ENCODE peak calls at places on chromosomes 2 and 18, in four cellular contexts. L is transverse colon, K is tibial nerve, S is H1. Y is an unnamed sample. For H3K27me3, the result is how much of the 10 kb centered on the place peaks cover.

GRCh38 chr2:221596192-221596591 is 24.1 kb upstream of the EPHA4 start:
- DNase-seq in L (no peak), K (peak), S (no peak), Y (no peak)

GRCh38 chr2:170820647-170821630 is 4.3 kb downstream of the GAD1 start:
- DNase-seq in L (no peak), K (no peak), S (no peak), Y (no peak)

GRCh38 chr2:64818650-64819032 is 164.9 kb upstream of the SERTAD2 start:
- DNase-seq in L (no peak), K (no peak), S (no peak), Y (no peak)

GRCh38 chr18:57775937-57776336 is 27.2 kb downstream of the ATP8B1 start:
- DNase-seq in L (no peak), K (no peak), S (no peak), Y (no peak)

GRCh38 chr2:134936691-134937090 is 18.1 kb downstream of the CCNT2 start:
- DNase-seq in L (no peak), K (no peak), S (no peak), Y (no peak)

GRCh38 chr2:233255151-233255550 is 3.7 kb downstream of the ATG16L1 start:
- DNase-seq in L (no peak), K (no peak), S (no peak), Y (no peak)

GRCh38 chr2:156445311-156446218 is 9.4 kb downstream of the GPD2 start:
- DNase-seq in L (no peak), K (no peak), S (no peak), Y (no peak)

GRCh38 chr2:150939087-150939486 is 322.6 kb downstream of the RBM43 start:
- DNase-seq in L (no peak), K (no peak), S (no peak), Y (no peak)

GRCh38 chr2:165609672-165610071 is 140.2 kb downstream of the CSRNP3 start:
- DNase-seq in L (no peak), K (no peak), S (no peak), Y (no peak)

GRCh38 chr2:67845557-67846114 is 217.2 kb downstream of the C1D start:
- DNase-seq in L (no peak), K (no peak), S (no peak), Y (no peak)

GRCh38 chr2:117856415-117857210 is 42.1 kb downstream of the DDX18 start:
- DNase-seq in L (no peak), K (no peak), S (no peak), Y (no peak)

GRCh38 chr18:47997338-47997780 is 66.9 kb upstream of the SMAD2 start:
- DNase-seq in L (no peak), K (no peak), S (peak), Y (no peak)

GRCh38 chr2:43534569-43534968 is 61.3 kb downstream of the THADA start:
- DNase-seq in L (no peak), K (no peak), S (no peak), Y (no peak)

GRCh38 chr18:74147491-74147778 is 199 bp downstream of the FBXO15 start:
- DNase-seq in L (no peak), K (no peak), S (no peak), Y (no peak)

GRCh38 chr2:180474716-180475115 is 467.6 kb upstream of the CWC22 start:
- DNase-seq in L (no peak), K (no peak), S (no peak), Y (no peak)

GRCh38 chr2:224594840-224595239 is 9.7 kb upstream of the CUL3 start:
- DNase-seq in L (no peak), K (no peak), S (no peak), Y (no peak)

GRCh38 chr18:76219023-76219422 is 276.0 kb downstream of the ZNF516 start:
- DNase-seq in L (no peak), K (no peak), S (no peak), Y (no peak)

GRCh38 chr2:197357986-197358385 is 47.4 kb upstream of the ANKRD44 start:
- DNase-seq in L (no peak), K (no peak), S (no peak), Y (no peak)

GRCh38 chr2:12555012-12555645 is 161.6 kb upstream of the TRIB2 start:
- DNase-seq in L (no peak), K (no peak), S (no peak), Y (no peak)

GRCh38 chr18:48007955-48008701 is 77.7 kb upstream of the SMAD2 start:
- DNase-seq in L (peak), K (no peak), S (peak), Y (no peak)

GRCh38 chr18:9068346-9068745 is 34.2 kb upstream of the NDUFV2 start:
- DNase-seq in L (no peak), K (no peak), S (no peak), Y (no peak)

GRCh38 chr2:44016282-44016681 is 20.5 kb upstream of the LRPPRC start:
- DNase-seq in L (peak), K (peak), S (peak), Y (no peak)

GRCh38 chr2:224155896-224156295 is 116.8 kb upstream of the SERPINE2 start:
- DNase-seq in L (no peak), K (no peak), S (no peak), Y (no peak)

GRCh38 chr2:158495175-158495574 is 38.4 kb downstream of the PKP4 start:
- DNase-seq in L (no peak), K (no peak), S (no peak), Y (no peak)

GRCh38 chr2:157760949-157761348 is 115.2 kb downstream of the ACVR1 start:
- DNase-seq in L (no peak), K (no peak), S (no peak), Y (no peak)

GRCh38 chr2:179193759-179194394 is 70.8 kb downstream of the SESTD1 start:
- DNase-seq in L (no peak), K (no peak), S (no peak), Y (no peak)

GRCh38 chr2:190860985-190861721 is 19.5 kb upstream of the GLS start:
- DNase-seq in L (no peak), K (no peak), S (peak), Y (no peak)

GRCh38 chr18:37299471-37300304 is 265.9 kb downstream of the CELF4 start:
- DNase-seq in L (peak), K (peak), S (no peak), Y (no peak)
- TF ChIP-seq EP300 in L (no peak), K (no peak), S (no peak), Y (no peak)

DNA sequence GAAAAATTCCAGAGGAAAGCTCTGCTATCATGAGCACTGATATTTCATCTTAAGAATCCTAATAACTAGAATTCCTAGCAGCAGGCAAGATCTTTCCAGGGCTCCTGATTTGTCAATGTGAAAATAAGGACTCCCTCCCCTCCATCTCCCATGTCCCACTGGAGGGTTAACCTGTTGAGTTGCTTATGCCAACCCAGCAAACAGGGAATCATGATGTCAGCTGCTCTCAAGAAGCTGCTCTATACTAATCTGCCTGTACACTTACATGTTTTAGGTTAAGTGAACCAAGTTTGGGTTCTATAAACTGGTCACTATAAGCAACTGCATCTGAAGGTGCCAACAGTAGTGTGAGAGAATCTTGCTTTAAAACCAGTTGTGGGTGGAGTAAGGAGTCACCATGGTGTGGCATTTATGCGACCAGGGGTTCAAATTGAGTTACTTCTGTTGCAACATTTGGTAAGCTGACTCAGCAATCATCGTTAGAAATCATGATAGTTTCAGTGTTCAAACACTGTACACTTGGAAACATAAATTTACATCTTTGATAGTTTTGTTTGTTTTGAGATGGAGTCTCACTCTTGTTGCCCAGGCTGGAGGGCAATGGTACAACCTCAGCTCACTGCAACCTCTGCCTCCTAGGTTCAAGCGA is 53.4 kb downstream of the STK25 start:
- DNase-seq in L (no peak), K (no peak), S (no peak), Y (no peak)
- H3K27me3 ChIP-seq in L (under half), K (under half), S (under half), Y (under half)

GRCh38 chr2:20225294-20226151 is 593 bp upstream of the SDC1 start:
- DNase-seq in L (peak), K (no peak), S (peak), Y (peak)
- H3K27ac ChIP-seq in L (peak), K (peak), S (peak), Y (peak)

DNA sequence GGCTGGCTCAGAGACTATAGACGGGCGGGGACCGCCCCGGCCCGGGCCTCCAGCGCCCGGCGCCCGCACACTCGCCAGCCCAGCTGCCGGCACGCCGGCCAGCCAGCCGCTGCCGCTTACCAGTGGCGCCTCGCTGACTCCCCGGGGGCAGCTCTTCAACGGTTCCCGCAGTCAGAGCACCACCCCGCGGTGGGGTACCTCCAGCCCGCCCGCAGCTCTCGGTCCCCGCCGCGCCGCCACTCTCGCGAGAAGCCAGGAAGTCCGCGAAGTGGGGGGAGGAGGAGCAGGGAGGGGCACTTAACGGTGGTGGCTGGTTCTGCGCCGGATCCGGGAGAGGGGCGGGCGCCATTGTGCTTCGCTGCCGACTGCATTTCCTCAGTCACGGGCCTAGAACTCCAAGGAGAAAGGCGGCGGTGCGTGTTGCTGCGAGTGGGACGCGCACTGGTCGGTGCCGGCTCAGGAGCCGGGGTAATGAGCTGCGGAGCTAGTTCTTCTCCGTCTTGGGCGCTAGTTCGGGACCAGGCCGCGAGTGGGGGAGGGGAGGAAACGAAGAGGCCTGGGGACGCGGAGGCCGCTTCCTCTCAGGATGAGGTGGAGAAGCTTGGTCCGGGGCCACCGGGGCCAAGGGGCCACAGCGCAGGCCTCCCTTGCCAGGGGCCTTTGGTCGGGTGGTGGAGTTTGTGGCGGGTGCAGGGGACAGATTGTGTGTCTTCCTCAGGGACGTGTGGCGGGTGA is at the start of gene MARCHF7:
- DNase-seq in L (peak), K (peak), S (peak), Y (peak)
- TF ChIP-seq EP300 in L (no peak), K (peak), S (no peak), Y (no peak)

GRCh38 chr2:192060161-192060560 is 134.6 kb downstream of the TMEFF2 start:
- DNase-seq in L (no peak), K (no peak), S (no peak), Y (no peak)
- H3K27me3 ChIP-seq in L (under half), K (under half), S (under half), Y (under half)

GRCh38 chr18:62869327-62869726 is 154.0 kb downstream of the PHLPP1 start:
- DNase-seq in L (no peak), K (no peak), S (no peak), Y (no peak)
- H3K27ac ChIP-seq in L (no peak), K (no peak), S (no peak), Y (no peak)

GRCh38 chr2:241279413-241279812 is 36.1 kb downstream of the HDLBP start:
- DNase-seq in L (no peak), K (no peak), S (no peak), Y (no peak)
- TF ChIP-seq EP300 in L (no peak), K (no peak), S (no peak), Y (no peak)

GRCh38 chr2:239831272-239831731 is 193.8 kb downstream of the NDUFA10 start:
- DNase-seq in L (no peak), K (no peak), S (peak), Y (peak)
- H3K27me3 ChIP-seq in L (under half), K (under half), S (under half), Y (under half)

GRCh38 chr2:20675701-20676352 is 8.9 kb downstream of the GDF7 start:
- DNase-seq in L (peak), K (no peak), S (no peak), Y (no peak)

GRCh38 chr2:20674974-20675679 is 8.2 kb downstream of the GDF7 start:
- DNase-seq in L (no peak), K (no peak), S (no peak), Y (no peak)

GRCh38 chr2:20676353-20677215 is 9.6 kb downstream of the GDF7 start:
- DNase-seq in L (peak), K (no peak), S (no peak), Y (no peak)

GRCh38 chr2:20678751-20679150 is 11.8 kb downstream of the GDF7 start:
- DNase-seq in L (no peak), K (no peak), S (no peak), Y (no peak)

DNA sequence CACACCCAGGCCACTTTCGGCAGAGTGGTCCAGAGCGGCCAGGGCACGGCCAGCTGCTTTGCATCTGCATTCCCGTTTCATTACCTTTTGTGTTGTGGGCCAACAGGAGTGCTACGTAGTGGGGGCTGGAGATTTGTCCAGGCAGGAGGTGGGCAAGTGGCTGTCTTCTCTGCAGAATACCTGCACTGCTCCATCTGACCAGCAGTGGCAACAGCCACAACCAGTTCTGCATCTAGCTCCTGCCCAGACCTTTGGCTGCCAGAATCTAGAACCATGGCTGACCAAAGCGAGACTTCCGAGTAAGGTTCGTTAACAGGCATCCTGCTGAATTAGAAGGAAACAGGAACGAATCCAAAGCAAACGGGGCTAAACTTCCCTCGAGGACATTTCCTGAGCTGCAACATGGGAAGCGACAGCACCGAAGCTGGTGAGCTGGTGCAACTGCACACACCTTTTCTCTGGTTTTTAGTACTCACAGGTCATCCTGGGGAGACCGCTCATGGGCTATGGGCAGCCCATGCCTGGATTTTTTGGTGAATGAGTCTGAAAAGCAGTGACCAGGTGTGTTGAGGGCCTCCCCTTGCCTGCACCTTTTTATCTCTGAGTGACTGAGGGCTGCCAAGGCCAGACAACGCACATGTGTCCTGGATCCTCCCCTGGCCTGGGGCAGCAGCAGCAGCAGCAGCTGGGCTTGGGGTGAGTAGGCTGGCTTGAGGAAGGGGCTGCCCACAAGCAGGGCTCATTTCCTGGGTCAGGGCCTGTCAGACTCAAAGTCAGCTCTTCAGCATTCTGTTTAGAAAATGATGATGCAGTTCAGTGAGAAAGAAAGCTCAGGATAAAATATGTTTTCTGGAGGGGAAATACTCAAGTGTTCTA is 10.6 kb downstream of the GDF7 start:
- DNase-seq in L (no peak), K (no peak), S (no peak), Y (no peak)
- H3K27ac ChIP-seq in L (peak), K (peak), S (no peak), Y (no peak)

Y was measured in suprapubic skin.